ENCODE peak calls at places on chromosomes 12 and 14, in five cellular contexts. One of them, this sample, is unnamed. For H3K9me3, the result is how much of the 10 kb centered on the place peaks cover.

GRCh38 chr12:67740706-67741105 is 92.2 kb downstream of the DYRK2 start:
- DNase-seq in IMR-90: no peak
- DNase-seq in hepatocyte: no peak
- DNase-seq in keratinocyte: no peak
- DNase-seq in testis: no peak
- DNase-seq in this sample: no peak

GRCh38 chr14:104419865-104420458 is 159.6 kb upstream of the C14orf180 start:
- DNase-seq in IMR-90: no peak
- DNase-seq in testis: no peak
- DNase-seq in hepatocyte: no peak
- DNase-seq in keratinocyte: no peak
- DNase-seq in this sample: no peak

GRCh38 chr12:12088147-12088546 is 17.4 kb downstream of the BCL2L14 start:
- DNase-seq in testis: no peak
- DNase-seq in keratinocyte: no peak
- DNase-seq in hepatocyte: no peak
- DNase-seq in IMR-90: no peak
- DNase-seq in this sample: no peak

GRCh38 chr12:121789800-121790748 is 3.4 kb downstream of the RHOF start:
- DNase-seq in keratinocyte: no peak
- DNase-seq in testis: no peak
- DNase-seq in IMR-90: peak
- DNase-seq in hepatocyte: no peak
- DNase-seq in this sample: no peak

GRCh38 chr14:89365071-89365801 is 51.8 kb downstream of the FOXN3 start:
- DNase-seq in testis: no peak
- DNase-seq in IMR-90: peak
- DNase-seq in keratinocyte: no peak
- DNase-seq in hepatocyte: no peak
- DNase-seq in this sample: peak

GRCh38 chr14:81169711-81170103 is 51.1 kb downstream of the GTF2A1 start:
- DNase-seq in keratinocyte: no peak
- DNase-seq in IMR-90: peak
- DNase-seq in testis: peak
- DNase-seq in hepatocyte: peak
- DNase-seq in this sample: peak

GRCh38 chr12:103928736-103929050 is 1.5 kb upstream of the HSP90B1 start:
- DNase-seq in testis: peak
- DNase-seq in hepatocyte: peak
- DNase-seq in IMR-90: no peak
- DNase-seq in keratinocyte: no peak
- DNase-seq in this sample: no peak

GRCh38 chr12:77667101-77667500 is 163.6 kb upstream of the NAV3 start:
- DNase-seq in testis: no peak
- DNase-seq in IMR-90: peak
- DNase-seq in keratinocyte: no peak
- DNase-seq in hepatocyte: no peak
- DNase-seq in this sample: no peak

GRCh38 chr12:82593901-82594396 is 92.8 kb upstream of the TMTC2 start:
- DNase-seq in hepatocyte: no peak
- DNase-seq in testis: no peak
- DNase-seq in keratinocyte: no peak
- DNase-seq in IMR-90: no peak
- DNase-seq in this sample: no peak

GRCh38 chr12:105331805-105332251 is 1.3 kb downstream of the C12orf75 start:
- DNase-seq in testis: peak
- DNase-seq in hepatocyte: peak
- DNase-seq in IMR-90: no peak
- DNase-seq in keratinocyte: no peak
- DNase-seq in this sample: no peak

GRCh38 chr12:121795029-121795977 is 1.8 kb upstream of the RHOF start:
- DNase-seq in keratinocyte: no peak
- DNase-seq in testis: peak
- DNase-seq in hepatocyte: peak
- DNase-seq in IMR-90: peak
- DNase-seq in this sample: peak

GRCh38 chr12:75816892-75817291 is 214.7 kb downstream of the PHLDA1 start:
- DNase-seq in hepatocyte: no peak
- DNase-seq in IMR-90: peak
- DNase-seq in testis: no peak
- DNase-seq in keratinocyte: peak
- DNase-seq in this sample: no peak
- TF ChIP-seq CTCF in hepatocyte: no peak
- TF ChIP-seq CTCF in IMR-90: peak
- TF ChIP-seq CTCF in testis: no peak
- TF ChIP-seq CTCF in keratinocyte: peak
- TF ChIP-seq CTCF in this sample: no peak

DNA sequence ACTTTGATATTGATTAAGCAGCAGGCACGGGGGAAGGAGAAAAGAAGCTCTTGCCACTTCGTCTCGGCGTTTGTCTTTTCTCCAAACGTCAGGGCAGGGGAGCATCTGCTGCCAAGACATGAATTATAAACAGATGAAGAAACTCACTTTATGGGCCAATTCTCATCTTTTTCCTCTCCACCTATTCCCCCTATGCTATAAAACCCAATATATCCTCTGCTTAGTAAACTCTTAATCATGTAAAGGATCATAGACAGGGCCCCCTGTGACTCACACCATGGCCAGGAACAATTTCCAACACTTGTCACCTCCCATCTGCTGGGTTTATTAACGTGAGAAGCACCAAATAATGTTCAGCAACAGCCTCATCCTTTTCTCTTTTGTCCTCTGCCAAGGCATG is 1092.1 kb upstream of the TMEM132C start:
- DNase-seq in testis: no peak
- DNase-seq in hepatocyte: no peak
- DNase-seq in IMR-90: no peak
- DNase-seq in keratinocyte: no peak
- DNase-seq in this sample: no peak
- H3K9me3 ChIP-seq in testis: under half
- H3K9me3 ChIP-seq in hepatocyte: under half
- H3K9me3 ChIP-seq in IMR-90: under half
- H3K9me3 ChIP-seq in keratinocyte: under half
- H3K9me3 ChIP-seq in this sample: under half

GRCh38 chr12:54228471-54228870 is 39.7 kb upstream of the SMUG1 start:
- DNase-seq in keratinocyte: no peak
- DNase-seq in testis: no peak
- DNase-seq in hepatocyte: no peak
- DNase-seq in IMR-90: no peak
- DNase-seq in this sample: no peak

GRCh38 chr12:54231236-54231635 is 42.5 kb upstream of the SMUG1 start:
- DNase-seq in IMR-90: no peak
- DNase-seq in keratinocyte: no peak
- DNase-seq in testis: no peak
- DNase-seq in hepatocyte: no peak
- DNase-seq in this sample: no peak

GRCh38 chr12:54230555-54230954 is 41.8 kb upstream of the SMUG1 start:
- DNase-seq in testis: no peak
- DNase-seq in IMR-90: no peak
- DNase-seq in keratinocyte: no peak
- DNase-seq in hepatocyte: no peak
- DNase-seq in this sample: no peak

GRCh38 chr12:54229624-54230212 is 40.9 kb upstream of the SMUG1 start:
- DNase-seq in testis: no peak
- DNase-seq in hepatocyte: peak
- DNase-seq in IMR-90: peak
- DNase-seq in keratinocyte: peak
- DNase-seq in this sample: peak

DNA sequence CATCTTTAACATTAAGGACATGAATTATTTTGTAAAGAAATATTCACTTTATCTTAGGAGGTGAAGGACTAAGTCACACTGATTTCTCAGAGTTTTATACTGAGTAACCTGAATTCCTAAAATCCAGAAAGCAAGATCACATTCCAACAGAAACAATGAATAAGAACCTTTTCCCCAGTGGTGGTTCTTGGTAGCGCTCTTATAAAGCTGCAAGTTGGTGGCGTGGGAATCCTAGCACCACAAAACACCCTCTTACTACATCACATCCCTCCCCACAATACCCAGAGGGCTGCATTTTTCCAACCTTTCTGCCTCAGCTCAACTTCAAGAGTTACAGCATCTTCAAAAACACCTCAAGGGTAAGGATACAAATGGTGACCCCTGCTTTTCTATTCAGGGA is 44.0 kb upstream of the SMUG1 start:
- DNase-seq in hepatocyte: no peak
- DNase-seq in keratinocyte: no peak
- DNase-seq in IMR-90: peak
- DNase-seq in testis: no peak
- DNase-seq in this sample: peak
- TF ChIP-seq CTCF in hepatocyte: no peak
- TF ChIP-seq CTCF in keratinocyte: no peak
- TF ChIP-seq CTCF in IMR-90: peak
- TF ChIP-seq CTCF in testis: no peak
- TF ChIP-seq CTCF in this sample: peak

GRCh38 chr12:58034712-58035111 is 93.3 kb downstream of the ATP23 start:
- DNase-seq in testis: no peak
- DNase-seq in keratinocyte: no peak
- DNase-seq in hepatocyte: no peak
- DNase-seq in IMR-90: no peak
- DNase-seq in this sample: no peak
- H3K9me3 ChIP-seq in testis: under half
- H3K9me3 ChIP-seq in keratinocyte: under half
- H3K9me3 ChIP-seq in hepatocyte: under half
- H3K9me3 ChIP-seq in IMR-90: under half
- H3K9me3 ChIP-seq in this sample: under half

GRCh38 chr12:60106207-60106606 is 510.4 kb downstream of the SLC16A7 start:
- DNase-seq in IMR-90: peak
- DNase-seq in keratinocyte: no peak
- DNase-seq in testis: no peak
- DNase-seq in hepatocyte: no peak
- DNase-seq in this sample: peak
- TF ChIP-seq CTCF in IMR-90: peak
- TF ChIP-seq CTCF in keratinocyte: no peak
- TF ChIP-seq CTCF in testis: no peak
- TF ChIP-seq CTCF in hepatocyte: peak
- TF ChIP-seq CTCF in this sample: peak

GRCh38 chr14:40232302-40232701 is 800.1 kb upstream of the FBXO33 start:
- DNase-seq in keratinocyte: no peak
- DNase-seq in testis: no peak
- DNase-seq in IMR-90: no peak
- DNase-seq in hepatocyte: no peak
- DNase-seq in this sample: no peak
- H3K9me3 ChIP-seq in keratinocyte: under half
- H3K9me3 ChIP-seq in testis: under half
- H3K9me3 ChIP-seq in IMR-90: under half
- H3K9me3 ChIP-seq in hepatocyte: under half
- H3K9me3 ChIP-seq in this sample: under half

GRCh38 chr12:115859231-115859630 is 418.3 kb downstream of the MED13L start:
- DNase-seq in hepatocyte: no peak
- DNase-seq in testis: no peak
- DNase-seq in keratinocyte: no peak
- DNase-seq in IMR-90: no peak
- DNase-seq in this sample: no peak

GRCh38 chr12:115852054-115852453 is 425.4 kb downstream of the MED13L start:
- DNase-seq in hepatocyte: no peak
- DNase-seq in IMR-90: no peak
- DNase-seq in keratinocyte: no peak
- DNase-seq in testis: no peak
- DNase-seq in this sample: no peak

GRCh38 chr12:115857923-115858322 is 419.6 kb downstream of the MED13L start:
- DNase-seq in keratinocyte: no peak
- DNase-seq in hepatocyte: no peak
- DNase-seq in testis: no peak
- DNase-seq in IMR-90: no peak
- DNase-seq in this sample: no peak

GRCh38 chr12:115860619-115861018 is 416.9 kb downstream of the MED13L start:
- DNase-seq in testis: no peak
- DNase-seq in IMR-90: no peak
- DNase-seq in hepatocyte: no peak
- DNase-seq in keratinocyte: no peak
- DNase-seq in this sample: no peak

DNA sequence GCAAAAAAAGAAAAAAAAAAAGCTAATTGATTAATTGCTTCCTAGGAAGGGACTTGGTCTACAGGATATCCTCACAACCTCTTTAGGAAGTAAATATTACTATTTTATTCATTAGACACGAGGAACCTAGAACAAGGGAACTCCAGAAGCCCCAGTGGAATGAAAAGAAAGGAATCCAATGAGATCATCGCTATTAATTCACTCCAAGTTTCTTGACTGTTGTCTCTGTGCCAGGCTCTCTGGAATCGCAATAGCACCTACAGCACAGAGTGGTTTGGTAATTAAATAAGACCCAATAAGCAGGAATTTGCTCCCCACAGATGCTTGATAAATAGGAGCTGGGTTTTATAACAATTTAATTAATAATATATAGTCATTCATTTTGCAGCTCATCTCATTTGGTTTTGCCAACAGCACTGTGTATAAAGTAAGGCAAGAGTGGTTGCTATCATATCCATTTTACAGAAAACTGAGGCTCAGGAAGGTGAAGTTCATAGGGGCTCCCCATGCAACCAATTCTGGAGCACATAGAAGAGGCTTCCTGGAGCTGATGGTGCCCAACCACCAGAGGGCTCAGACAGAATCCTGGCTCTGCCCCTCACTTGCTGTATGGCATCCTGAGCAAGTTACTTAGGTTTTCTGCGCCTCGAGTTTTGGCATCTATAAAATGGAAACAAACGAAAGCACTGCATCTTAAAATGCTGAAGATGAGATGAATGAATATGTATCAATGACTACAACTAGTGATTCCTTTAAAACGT is 420.2 kb downstream of the MED13L start:
- DNase-seq in hepatocyte: no peak
- DNase-seq in IMR-90: no peak
- DNase-seq in keratinocyte: no peak
- DNase-seq in testis: no peak
- DNase-seq in this sample: no peak
- TF ChIP-seq CTCF in hepatocyte: no peak
- TF ChIP-seq CTCF in IMR-90: no peak
- TF ChIP-seq CTCF in keratinocyte: peak
- TF ChIP-seq CTCF in testis: no peak
- TF ChIP-seq CTCF in this sample: peak

GRCh38 chr12:46507766-46508165 is 135.2 kb upstream of the SLC38A2 start:
- DNase-seq in hepatocyte: no peak
- DNase-seq in testis: no peak
- DNase-seq in IMR-90: no peak
- DNase-seq in keratinocyte: no peak
- DNase-seq in this sample: no peak

GRCh38 chr12:46506198-46506597 is 133.6 kb upstream of the SLC38A2 start:
- DNase-seq in hepatocyte: no peak
- DNase-seq in testis: no peak
- DNase-seq in keratinocyte: no peak
- DNase-seq in IMR-90: no peak
- DNase-seq in this sample: no peak

GRCh38 chr12:46506961-46507360 is 134.4 kb upstream of the SLC38A2 start:
- DNase-seq in hepatocyte: no peak
- DNase-seq in keratinocyte: no peak
- DNase-seq in IMR-90: no peak
- DNase-seq in testis: no peak
- DNase-seq in this sample: no peak

GRCh38 chr12:46503637-46504036 is 131.1 kb upstream of the SLC38A2 start:
- DNase-seq in IMR-90: no peak
- DNase-seq in keratinocyte: no peak
- DNase-seq in hepatocyte: no peak
- DNase-seq in testis: no peak
- DNase-seq in this sample: no peak

DNA sequence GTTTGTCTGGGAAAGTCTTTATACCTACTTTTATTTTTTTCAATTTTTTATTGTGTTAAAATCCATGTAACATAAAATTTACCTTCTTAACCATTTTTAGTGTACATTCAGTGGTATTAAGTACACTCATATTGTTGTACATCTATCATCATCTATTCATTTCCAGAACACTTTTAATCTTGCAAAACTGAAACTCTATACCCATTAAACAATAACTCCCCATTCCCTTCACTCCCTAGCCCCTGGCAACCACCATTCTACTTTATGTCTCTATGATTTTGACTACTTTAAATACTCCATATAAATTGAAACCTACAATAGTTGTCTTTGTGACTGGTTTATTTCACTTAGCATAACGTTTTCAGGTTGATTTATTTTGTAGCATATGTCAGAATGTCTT is 131.9 kb upstream of the SLC38A2 start:
- DNase-seq in keratinocyte: no peak
- DNase-seq in testis: no peak
- DNase-seq in hepatocyte: no peak
- DNase-seq in IMR-90: no peak
- DNase-seq in this sample: no peak
- H3K9me3 ChIP-seq in keratinocyte: under half
- H3K9me3 ChIP-seq in testis: under half
- H3K9me3 ChIP-seq in hepatocyte: under half
- H3K9me3 ChIP-seq in IMR-90: under half
- H3K9me3 ChIP-seq in this sample: under half

This sample was measured in cardiac muscle cell.